ENCODE peak calls at places on chromosome 16, in ten cellular contexts. T is aorta; E is dorsolateral prefrontal cortex; Y is tibial artery; Z is Panc1; C is naive thymus-derived CD4-positive, alpha-beta T cell; N is breast epithelium; Q is adrenal gland; A is neural progenitor cell; U is CD4-positive, CD25-positive, alpha-beta regulatory T cell. V is an unnamed sample.

GRCh38 chr16:81601601-81602251 is 157.1 kb downstream of the CMIP start:
- DNase-seq in T (no peak), E (no peak), Y (no peak), Z (no peak), C (no peak), N (no peak), Q (no peak), A (no peak), U (no peak), V (no peak)

GRCh38 chr16:83899272-83899897 is 470 bp downstream of the MLYCD start:
- DNase-seq in T (peak), E (no peak), Y (peak), Z (no peak), C (no peak), N (no peak), Q (peak), A (peak), U (peak), V (no peak)

GRCh38 chr16:84647830-84648594 is at the start of gene KLHL36:
- DNase-seq in T (peak), E (peak), Y (peak), Z (no peak), C (peak), N (peak), Q (peak), A (peak), U (peak), V (peak)

GRCh38 chr16:76309639-76310335 is 32.6 kb downstream of the CNTNAP4 start:
- DNase-seq in T (no peak), E (no peak), Y (no peak), Z (no peak), C (no peak), N (no peak), Q (no peak), A (no peak), U (no peak), V (no peak)

GRCh38 chr16:73710526-73710925 is 586.1 kb upstream of the PSMD7 start:
- DNase-seq in T (no peak), E (no peak), Y (no peak), Z (no peak), C (no peak), N (no peak), Q (no peak), A (no peak), U (no peak), V (no peak)

GRCh38 chr16:83954577-83955016 is 1.6 kb downstream of the OSGIN1 start:
- DNase-seq in T (peak), E (no peak), Y (peak), Z (no peak), C (no peak), N (peak), Q (peak), A (no peak), U (no peak), V (no peak)

GRCh38 chr16:68257906-68258800 is 6.2 kb upstream of the SLC7A6 start:
- DNase-seq in T (peak), E (no peak), Y (peak), Z (no peak), C (no peak), N (no peak), Q (peak), A (no peak), U (no peak), V (no peak)

GRCh38 chr16:72723781-72724180 is 324.1 kb downstream of the ZFHX3 start:
- DNase-seq in T (no peak), E (no peak), Y (no peak), Z (no peak), C (no peak), N (no peak), Q (no peak), A (no peak), U (no peak), V (no peak)

GRCh38 chr16:24834459-24835335 is 11.1 kb upstream of the SLC5A11 start:
- DNase-seq in T (no peak), E (no peak), Y (no peak), Z (no peak), C (no peak), N (no peak), Q (no peak), A (peak), U (no peak), V (peak)

GRCh38 chr16:23294260-23294659 is 7.8 kb upstream of the SCNN1B start:
- DNase-seq in T (no peak), E (no peak), Y (no peak), Z (no peak), C (no peak), N (no peak), Q (no peak), A (no peak), U (no peak), V (no peak)

GRCh38 chr16:73735018-73735417 is 561.6 kb upstream of the PSMD7 start:
- DNase-seq in T (no peak), E (no peak), Y (no peak), Z (peak), C (no peak), N (no peak), Q (no peak), A (no peak), U (no peak), V (no peak)

GRCh38 chr16:27529962-27530361 is 19.8 kb downstream of the GTF3C1 start:
- DNase-seq in T (no peak), E (no peak), Y (no peak), Z (no peak), C (no peak), N (no peak), Q (no peak), A (no peak), U (no peak), V (no peak)

GRCh38 chr16:15672514-15673167 is 22.6 kb downstream of the NDE1 start:
- DNase-seq in T (peak), E (peak), Y (peak), Z (no peak), C (peak), N (peak), Q (peak), A (no peak), U (peak), V (no peak)

GRCh38 chr16:69298261-69298660 is 12.9 kb upstream of the VPS4A start:
- DNase-seq in T (no peak), E (no peak), Y (no peak), Z (no peak), C (no peak), N (no peak), Q (no peak), A (no peak), U (no peak), V (no peak)

GRCh38 chr16:31081428-31082351 is 7.1 kb downstream of the PRSS53 start:
- DNase-seq in T (peak), E (no peak), Y (no peak), Z (no peak), C (no peak), N (no peak), Q (no peak), A (no peak), U (no peak), V (no peak)

GRCh38 chr16:4606354-4606753 is 8.3 kb downstream of the UBALD1 start:
- DNase-seq in T (no peak), E (no peak), Y (no peak), Z (no peak), C (no peak), N (no peak), Q (no peak), A (no peak), U (no peak), V (no peak)

GRCh38 chr16:10770907-10771306 is 27.3 kb downstream of the NUBP1 start:
- DNase-seq in T (no peak), E (no peak), Y (no peak), Z (no peak), C (no peak), N (no peak), Q (no peak), A (no peak), U (no peak), V (no peak)

GRCh38 chr16:1319041-1319440 is 9.6 kb downstream of the UBE2I start:
- DNase-seq in T (no peak), E (no peak), Y (no peak), Z (no peak), C (no peak), N (no peak), Q (no peak), A (no peak), U (no peak), V (no peak)

GRCh38 chr16:81946206-81946605 is 65.1 kb downstream of the SDR42E1 start:
- DNase-seq in T (no peak), E (no peak), Y (no peak), Z (no peak), C (no peak), N (no peak), Q (no peak), A (no peak), U (no peak), V (no peak)

GRCh38 chr16:8691728-8692127 is 17.3 kb downstream of the ABAT start:
- DNase-seq in T (no peak), E (no peak), Y (no peak), Z (no peak), C (no peak), N (no peak), Q (no peak), A (no peak), U (no peak), V (no peak)

GRCh38 chr16:49969356-49970030 is 55.5 kb upstream of the CNEP1R1 start:
- DNase-seq in T (no peak), E (no peak), Y (no peak), Z (no peak), C (no peak), N (no peak), Q (no peak), A (peak), U (no peak), V (no peak)

GRCh38 chr16:11181889-11182279 is 74.1 kb downstream of the SOCS1 start:
- DNase-seq in T (peak), E (no peak), Y (no peak), Z (no peak), C (no peak), N (peak), Q (no peak), A (no peak), U (no peak), V (no peak)

GRCh38 chr16:17839272-17839671 is 368.5 kb upstream of the XYLT1 start:
- DNase-seq in T (no peak), E (no peak), Y (no peak), Z (no peak), C (no peak), N (no peak), Q (no peak), A (no peak), U (no peak), V (no peak)

GRCh38 chr16:72990003-72990521 is 57.9 kb downstream of the ZFHX3 start:
- DNase-seq in T (peak), E (no peak), Y (peak), Z (no peak), C (no peak), N (peak), Q (peak), A (peak), U (no peak), V (no peak)

GRCh38 chr16:4850211-4850610 is 2.9 kb downstream of the UBN1 start:
- DNase-seq in T (no peak), E (no peak), Y (no peak), Z (no peak), C (no peak), N (no peak), Q (no peak), A (no peak), U (no peak), V (no peak)

GRCh38 chr16:4373909-4374742 is 2.5 kb downstream of the VASN start:
- DNase-seq in T (peak), E (no peak), Y (peak), Z (no peak), C (no peak), N (peak), Q (peak), A (peak), U (no peak), V (no peak)

GRCh38 chr16:75246504-75247205 is 4.8 kb downstream of the BCAR1 start:
- DNase-seq in T (no peak), E (no peak), Y (no peak), Z (no peak), C (no peak), N (no peak), Q (peak), A (no peak), U (no peak), V (no peak)

GRCh38 chr16:57141822-57142631 is 43.8 kb downstream of the PSME3IP1 start:
- DNase-seq in T (no peak), E (no peak), Y (peak), Z (no peak), C (peak), N (peak), Q (no peak), A (no peak), U (no peak), V (no peak)

GRCh38 chr16:1432388-1433262 is 1.7 kb downstream of the PERCC1 start:
- DNase-seq in T (no peak), E (no peak), Y (no peak), Z (no peak), C (no peak), N (no peak), Q (no peak), A (no peak), U (no peak), V (no peak)

GRCh38 chr16:17508303-17508702 is 37.5 kb upstream of the XYLT1 start:
- DNase-seq in T (no peak), E (no peak), Y (no peak), Z (no peak), C (no peak), N (no peak), Q (no peak), A (no peak), U (no peak), V (no peak)

GRCh38 chr16:78249056-78249455 is 149.6 kb downstream of the WWOX start:
- DNase-seq in T (no peak), E (no peak), Y (no peak), Z (no peak), C (no peak), N (no peak), Q (no peak), A (peak), U (no peak), V (no peak)

GRCh38 chr16:74868501-74868900 is 93.9 kb upstream of the FA2H start:
- DNase-seq in T (no peak), E (no peak), Y (no peak), Z (no peak), C (peak), N (no peak), Q (no peak), A (peak), U (no peak), V (no peak)

GRCh38 chr16:1779741-1780676 is 2.4 kb downstream of the SPSB3 start:
- DNase-seq in T (peak), E (no peak), Y (no peak), Z (no peak), C (no peak), N (no peak), Q (peak), A (no peak), U (no peak), V (no peak)

GRCh38 chr16:27805828-27806351 is 255.9 kb downstream of the KATNIP start:
- DNase-seq in T (no peak), E (no peak), Y (no peak), Z (no peak), C (no peak), N (no peak), Q (no peak), A (no peak), U (no peak), V (no peak)

GRCh38 chr16:57985204-57986121 is 14.5 kb upstream of the CNGB1 start:
- DNase-seq in T (no peak), E (no peak), Y (no peak), Z (no peak), C (no peak), N (no peak), Q (no peak), A (peak), U (no peak), V (no peak)

GRCh38 chr16:83676056-83676455 is 131.7 kb upstream of the HSBP1 start:
- DNase-seq in T (no peak), E (no peak), Y (no peak), Z (no peak), C (no peak), N (no peak), Q (no peak), A (no peak), U (no peak), V (no peak)

GRCh38 chr16:7268182-7268581 is 64.5 kb upstream of the RBFOX1 start:
- DNase-seq in T (no peak), E (no peak), Y (no peak), Z (peak), C (no peak), N (no peak), Q (peak), A (peak), U (no peak), V (peak)

DNA sequence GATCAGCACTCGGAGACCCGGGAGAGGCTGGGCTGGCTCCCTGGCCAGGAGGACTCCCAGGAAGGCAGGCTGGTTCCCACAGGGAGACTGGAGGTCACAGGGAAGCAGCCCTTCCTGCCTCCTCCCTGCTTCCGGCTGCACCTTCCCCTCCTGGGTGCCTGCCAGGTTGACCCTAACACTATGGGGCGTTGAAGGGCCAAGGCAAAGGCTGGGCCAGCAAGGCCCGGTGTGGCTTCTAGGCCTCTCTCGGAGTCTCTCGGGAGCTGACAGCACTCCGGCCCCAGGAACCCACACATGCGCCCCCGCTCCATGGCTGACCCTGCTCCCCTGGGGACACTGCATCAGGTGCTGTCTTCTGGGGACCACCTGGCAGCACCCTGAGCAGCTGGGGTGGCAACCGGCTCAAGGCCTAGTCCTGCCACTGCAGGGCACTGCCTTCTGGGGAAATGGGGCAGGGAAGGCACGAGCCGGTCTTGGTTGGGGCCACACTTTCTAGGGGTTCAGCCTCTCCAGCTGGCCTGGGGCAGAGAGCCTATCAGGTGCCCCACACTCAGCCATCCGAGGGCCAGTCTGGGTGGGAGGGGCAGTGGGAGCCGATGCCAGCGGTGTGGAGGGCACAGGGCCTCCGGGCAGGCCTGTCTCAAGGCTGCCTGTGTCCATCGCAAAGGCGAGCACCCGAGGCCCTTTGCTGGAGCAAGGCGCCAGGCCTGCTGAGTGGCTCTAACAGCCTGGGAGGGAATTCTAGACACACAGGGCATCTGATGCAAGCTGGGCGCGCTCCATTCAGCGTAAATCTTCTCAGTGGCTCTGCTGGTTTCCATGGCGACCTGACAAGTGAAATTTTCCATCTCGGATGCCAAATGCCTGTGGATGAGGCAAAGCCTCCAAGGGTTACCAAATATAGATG is 5.6 kb upstream of the MTSS2 start:
- DNase-seq in T (peak), E (no peak), Y (peak), Z (no peak), C (no peak), N (no peak), Q (peak), A (peak), U (no peak), V (no peak)
- H3K27ac ChIP-seq in T (peak), E (peak), Y (peak), Z (peak), C (no peak), N (peak), Q (peak), A (no peak), U (no peak), V (no peak)

DNA sequence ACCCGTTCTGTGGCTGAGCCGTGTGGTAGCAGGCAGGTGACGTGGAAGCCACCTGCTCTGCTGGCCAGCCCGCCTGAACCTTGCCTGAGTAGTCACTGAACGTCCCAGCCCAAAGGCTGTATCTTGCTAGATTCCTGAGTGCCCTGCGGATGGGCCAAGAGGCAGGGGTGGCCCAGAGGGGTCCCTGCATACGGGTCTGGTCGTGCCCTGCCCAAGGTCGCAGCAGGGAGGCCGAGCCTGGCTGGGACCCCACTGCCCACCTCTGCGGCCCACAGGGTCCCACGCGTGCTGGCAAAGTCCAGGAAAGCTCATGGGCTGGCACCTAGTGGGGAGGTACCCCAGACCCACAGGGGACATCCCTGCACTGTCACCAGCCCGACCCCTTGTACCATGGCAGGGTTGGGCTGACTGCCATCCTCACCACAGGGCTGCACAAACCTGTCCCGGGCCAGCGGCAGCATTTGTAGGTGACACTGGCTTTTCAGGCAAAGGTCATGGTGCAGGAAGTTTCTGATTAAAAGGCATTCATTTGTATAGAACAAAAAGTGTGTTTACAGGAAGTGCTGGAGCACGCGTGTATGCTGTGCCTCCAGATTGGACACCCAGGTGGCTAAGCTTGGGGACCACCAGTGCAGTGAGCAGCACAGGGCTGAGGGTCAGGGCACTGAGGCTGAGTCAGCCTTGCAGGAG is 45.1 kb upstream of the ZC3H18 start:
- DNase-seq in T (no peak), E (no peak), Y (no peak), Z (no peak), C (no peak), N (no peak), Q (no peak), A (no peak), U (no peak), V (no peak)
- H3K27ac ChIP-seq in T (no peak), E (no peak), Y (no peak), Z (no peak), C (peak), N (no peak), Q (no peak), A (no peak), U (peak), V (no peak)

GRCh38 chr16:21628196-21628726 is 24.1 kb downstream of the IGSF6 start:
- DNase-seq in T (no peak), E (no peak), Y (no peak), Z (no peak), C (no peak), N (no peak), Q (no peak), A (no peak), U (no peak), V (no peak)

GRCh38 chr16:21622545-21622944 is 23.2 kb downstream of the METTL9 start:
- DNase-seq in T (no peak), E (no peak), Y (no peak), Z (no peak), C (no peak), N (no peak), Q (no peak), A (no peak), U (no peak), V (no peak)

GRCh38 chr16:21628772-21629171 is 23.6 kb downstream of the IGSF6 start:
- DNase-seq in T (no peak), E (no peak), Y (no peak), Z (no peak), C (no peak), N (no peak), Q (peak), A (no peak), U (no peak), V (no peak)

GRCh38 chr16:21625026-21625425 is 25.6 kb downstream of the METTL9 start:
- DNase-seq in T (no peak), E (no peak), Y (no peak), Z (no peak), C (no peak), N (no peak), Q (no peak), A (no peak), U (no peak), V (no peak)

GRCh38 chr16:21626659-21627277 is 25.6 kb downstream of the IGSF6 start:
- DNase-seq in T (no peak), E (no peak), Y (no peak), Z (no peak), C (no peak), N (no peak), Q (peak), A (no peak), U (no peak), V (no peak)
- H3K27ac ChIP-seq in T (no peak), E (peak), Y (no peak), Z (no peak), C (no peak), N (peak), Q (peak), A (no peak), U (peak), V (no peak)

GRCh38 chr16:19384656-19385055 is 33.0 kb upstream of the TMC5 start:
- DNase-seq in T (no peak), E (no peak), Y (no peak), Z (no peak), C (no peak), N (peak), Q (no peak), A (no peak), U (no peak), V (no peak)

GRCh38 chr16:19386555-19386954 is 31.1 kb upstream of the TMC5 start:
- DNase-seq in T (no peak), E (no peak), Y (no peak), Z (no peak), C (no peak), N (no peak), Q (no peak), A (no peak), U (no peak), V (no peak)

GRCh38 chr16:19392352-19392751 is 25.3 kb upstream of the TMC5 start:
- DNase-seq in T (no peak), E (no peak), Y (no peak), Z (no peak), C (no peak), N (no peak), Q (no peak), A (no peak), U (no peak), V (no peak)

GRCh38 chr16:19393226-19394074 is 24.2 kb upstream of the TMC5 start:
- DNase-seq in T (no peak), E (no peak), Y (no peak), Z (no peak), C (no peak), N (no peak), Q (no peak), A (peak), U (no peak), V (no peak)

GRCh38 chr16:19389246-19389645 is 28.4 kb upstream of the TMC5 start:
- DNase-seq in T (no peak), E (no peak), Y (no peak), Z (no peak), C (no peak), N (peak), Q (peak), A (peak), U (no peak), V (peak)
- H3K27ac ChIP-seq in T (no peak), E (no peak), Y (no peak), Z (no peak), C (no peak), N (no peak), Q (no peak), A (no peak), U (no peak), V (no peak)